ENCODE peak calls at places on chromosomes 6 and 20, in nine cellular contexts. Q is OCI-LY7, Z is suprapubic skin, J is neural progenitor cell, E is GM12878, I is colonic mucosa, Y is right cardiac atrium, G is neuronal stem cell, S is tibial nerve. M is an unnamed sample.

GRCh38 chr6:34627296-34627695 is 69.3 kb downstream of the ILRUN start:
- DNase-seq in Q (no peak), Z (no peak), J (no peak), E (no peak), I (no peak), Y (no peak), G (no peak), S (no peak), M (no peak)

GRCh38 chr6:27867051-27867940 is 44.9 kb downstream of the OR2B2 start:
- DNase-seq in Q (peak; percentile 91), Z (no peak), J (peak; percentile 84), E (peak; percentile 73), I (peak; percentile 90), Y (peak; percentile 85), G (peak; percentile 60), S (peak; percentile 36), M (peak; percentile 53)

GRCh38 chr20:46011631-46012482 is 3.1 kb downstream of the MMP9 start:
- DNase-seq in Q (peak; percentile 65), Z (no peak), J (peak; percentile 42), E (no peak), I (peak; percentile 64), Y (peak; percentile 75), G (no peak), S (no peak), M (peak; percentile 47)

GRCh38 chr6:107658920-107659879 is 164.9 kb downstream of the SCML4 start:
- DNase-seq in Q (peak; percentile 67), Z (no peak), J (no peak), E (peak; percentile 47), I (no peak), Y (no peak), G (no peak), S (no peak), M (no peak)

GRCh38 chr6:36432151-36432633 is 10.5 kb downstream of the PXT1 start:
- DNase-seq in Q (no peak), Z (no peak), J (no peak), E (no peak), I (no peak), Y (no peak), G (no peak), S (no peak), M (no peak)

GRCh38 chr6:90156861-90157260 is 139.8 kb downstream of the BACH2 start:
- DNase-seq in Q (no peak), Z (no peak), J (no peak), E (no peak), I (no peak), Y (no peak), G (no peak), S (no peak), M (no peak)

GRCh38 chr6:41723936-41724637 is 11.3 kb downstream of the TFEB start:
- DNase-seq in Q (peak; percentile 59), Z (no peak), J (no peak), E (no peak), I (no peak), Y (no peak), G (no peak), S (no peak), M (no peak)

GRCh38 chr6:17022604-17023003 is 79.2 kb upstream of the STMND1 start:
- DNase-seq in Q (no peak), Z (no peak), J (no peak), E (peak; percentile 30), I (no peak), Y (no peak), G (no peak), S (no peak), M (no peak)

GRCh38 chr20:23125159-23125558 is 39.0 kb upstream of the CD93 start:
- DNase-seq in Q (no peak), Z (peak; percentile 60), J (no peak), E (no peak), I (no peak), Y (no peak), G (no peak), S (no peak), M (no peak)

GRCh38 chr20:37223053-37223452 is 38.6 kb downstream of the GHRH start:
- DNase-seq in Q (peak; percentile 8), Z (no peak), J (no peak), E (no peak), I (no peak), Y (no peak), G (no peak), S (peak; percentile 33), M (no peak)

DNA sequence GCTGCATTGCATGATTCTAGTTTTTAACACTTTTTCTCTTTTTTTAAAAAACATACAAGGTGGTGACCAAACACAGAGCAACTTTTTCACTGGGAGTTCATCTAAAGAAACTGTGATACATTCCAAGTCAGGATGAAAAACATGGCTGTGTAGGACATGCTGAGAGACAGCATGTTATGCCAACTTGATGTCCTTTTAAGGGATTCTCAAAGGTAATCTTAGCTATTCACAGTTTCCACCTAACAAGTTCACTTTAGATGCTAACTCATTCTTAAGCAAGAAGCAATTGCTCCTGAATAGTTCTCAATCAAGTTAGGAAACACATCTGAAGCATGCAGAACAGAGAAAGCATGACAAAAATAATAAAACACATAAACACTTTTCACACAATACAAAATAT is 3.3 kb downstream of the ASCC3 start:
- DNase-seq in Q (no peak), Z (no peak), J (no peak), E (no peak), I (no peak), Y (no peak), G (no peak), S (no peak), M (no peak)
- H3K4me1 ChIP-seq in Q (peaks cover 23% of the 10 kb centered on the region), Z (peaks cover 27% of the 10 kb centered on the region), J (peaks cover 46% of the 10 kb centered on the region), E (no peaks in the 10 kb centered on the region), I (peaks cover 3% of the 10 kb centered on the region), Y (no peaks in the 10 kb centered on the region), G (peaks cover 3% of the 10 kb centered on the region), S (no peaks in the 10 kb centered on the region), M (peaks cover 26% of the 10 kb centered on the region)

DNA sequence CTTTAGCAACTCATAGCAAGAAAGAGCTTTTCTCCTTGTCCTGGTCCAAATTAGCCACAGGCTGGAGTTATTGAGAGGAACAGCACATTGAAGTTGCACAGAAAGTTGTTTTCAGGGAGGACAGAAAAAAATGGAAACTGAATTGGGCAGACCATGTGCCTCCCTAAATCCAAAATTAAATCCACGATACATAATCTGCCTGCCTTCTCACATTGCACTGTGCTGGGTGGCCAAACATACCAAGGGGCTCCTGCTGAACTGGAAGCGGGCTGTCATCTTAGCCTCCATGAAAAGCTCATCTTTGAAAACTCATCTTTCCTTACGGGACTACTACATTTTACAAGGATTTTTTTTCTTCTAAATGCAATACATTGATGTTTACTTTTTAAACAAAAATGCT is 59.9 kb downstream of the TNFAIP3 start:
- DNase-seq in Q (no peak), Z (no peak), J (no peak), E (no peak), I (no peak), Y (no peak), G (no peak), S (no peak), M (no peak)
- H3K4me1 ChIP-seq in Q (peaks cover 27% of the 10 kb centered on the region), Z (peaks cover 27% of the 10 kb centered on the region), J (peaks cover 27% of the 10 kb centered on the region), E (peaks cover 62% of the 10 kb centered on the region), I (peaks cover 3% of the 10 kb centered on the region), Y (peaks cover 3% of the 10 kb centered on the region), G (no peaks in the 10 kb centered on the region), S (no peaks in the 10 kb centered on the region), M (no peaks in the 10 kb centered on the region)

DNA sequence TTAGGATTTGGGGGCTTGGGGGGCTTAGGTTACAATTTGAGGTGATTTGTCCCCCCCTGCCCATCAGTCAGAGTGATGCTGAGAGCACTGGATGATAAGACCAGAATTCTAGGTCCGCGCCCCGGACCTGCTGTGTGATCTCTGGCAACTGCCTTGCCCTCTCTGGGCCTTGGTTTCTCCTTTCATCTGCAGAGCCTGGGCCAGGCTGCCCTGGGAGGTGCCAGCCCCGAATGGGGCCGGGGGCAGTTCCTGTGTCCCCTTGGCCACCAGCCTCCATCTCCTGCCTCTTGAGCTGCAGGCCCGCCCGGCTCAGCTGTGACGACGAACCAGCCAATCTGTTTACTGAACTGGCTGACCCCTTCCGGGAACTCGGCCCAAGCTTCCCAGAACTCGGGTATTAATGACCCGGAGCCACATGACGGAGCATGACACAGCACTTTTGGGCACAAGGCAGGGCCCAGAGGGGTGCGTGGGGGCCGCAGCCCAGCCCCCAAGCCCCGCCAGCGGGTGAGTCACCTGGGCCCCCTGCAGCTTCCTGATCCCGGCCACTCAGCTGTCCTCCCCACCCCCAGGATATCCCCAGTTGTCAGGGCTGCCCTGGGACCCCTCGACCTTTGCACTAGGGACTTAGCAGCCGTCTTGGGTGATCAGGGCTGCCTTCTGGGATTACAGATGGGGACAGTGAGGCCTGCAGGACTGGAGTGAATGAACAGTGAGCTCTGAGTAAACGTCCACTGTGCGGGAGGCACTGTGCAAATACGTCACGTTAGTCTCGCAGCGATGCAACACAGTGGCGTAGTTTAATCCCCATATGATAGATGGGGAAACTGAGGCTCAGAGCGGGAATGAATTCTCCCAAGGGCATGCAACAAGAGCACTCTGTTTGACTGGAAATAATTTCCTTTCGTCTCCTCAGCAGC is 102.0 kb downstream of the CEBPB start:
- DNase-seq in Q (no peak), Z (peak; percentile 97), J (no peak), E (no peak), I (peak; percentile 87), Y (peak; percentile 98), G (no peak), S (peak; percentile 96), M (peak; percentile 92)
- H3K4me1 ChIP-seq in Q (peaks cover 9% of the 10 kb centered on the region), Z (peaks cover 34% of the 10 kb centered on the region), J (no peaks in the 10 kb centered on the region), E (peaks cover 3% of the 10 kb centered on the region), I (peaks cover 5% of the 10 kb centered on the region), Y (peaks cover 5% of the 10 kb centered on the region), G (peaks cover 5% of the 10 kb centered on the region), S (no peaks in the 10 kb centered on the region), M (peaks cover 24% of the 10 kb centered on the region)

GRCh38 chr20:62354811-62355341 is 12.2 kb downstream of the LAMA5 start:
- DNase-seq in Q (no peak), Z (no peak), J (no peak), E (no peak), I (no peak), Y (no peak), G (no peak), S (no peak), M (no peak)

GRCh38 chr20:62356948-62357667 is 10.0 kb downstream of the LAMA5 start:
- DNase-seq in Q (no peak), Z (no peak), J (no peak), E (no peak), I (no peak), Y (peak; percentile 88), G (no peak), S (no peak), M (peak; percentile 87)

GRCh38 chr20:62354031-62354808 is 12.9 kb downstream of the LAMA5 start:
- DNase-seq in Q (no peak), Z (no peak), J (no peak), E (no peak), I (no peak), Y (peak; percentile 39), G (no peak), S (no peak), M (peak; percentile 20)

GRCh38 chr20:62356143-62356947 is 10.8 kb downstream of the LAMA5 start:
- DNase-seq in Q (no peak), Z (no peak), J (no peak), E (no peak), I (no peak), Y (peak; percentile 76), G (no peak), S (no peak), M (peak; percentile 68)

DNA sequence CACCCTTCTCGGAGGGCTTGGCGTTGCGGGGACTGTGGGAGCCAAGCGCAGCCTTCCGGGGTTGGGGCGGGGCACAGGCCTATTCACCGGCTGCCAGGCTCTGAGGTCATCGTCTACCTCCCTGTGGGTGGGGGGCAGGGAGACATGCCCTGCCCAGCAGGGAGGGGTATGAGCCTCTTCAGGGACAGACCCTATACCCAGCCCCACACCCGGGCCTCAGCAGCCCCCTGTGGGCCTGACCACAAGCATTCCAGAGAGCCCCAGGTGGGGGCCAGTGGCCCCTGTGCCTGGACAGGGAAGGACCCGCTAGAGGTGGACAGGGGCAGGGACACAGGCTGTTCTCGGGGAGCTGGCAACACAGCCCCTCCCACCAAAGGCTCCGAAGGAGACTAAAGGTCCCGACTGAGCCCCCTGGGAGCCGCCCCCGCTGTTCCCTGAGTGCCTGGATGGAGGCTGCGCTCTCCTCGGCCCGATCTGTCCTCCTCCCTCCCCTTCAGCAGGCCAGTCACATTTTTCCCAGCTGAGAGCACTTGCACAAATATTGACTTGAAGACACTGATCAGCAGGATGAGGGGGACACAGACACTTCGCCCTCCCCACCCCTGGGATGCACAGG is 11.5 kb downstream of the LAMA5 start:
- DNase-seq in Q (no peak), Z (no peak), J (peak; percentile 43), E (no peak), I (no peak), Y (peak; percentile 81), G (no peak), S (no peak), M (peak; percentile 76)
- H3K4me1 ChIP-seq in Q (peaks cover 46% of the 10 kb centered on the region), Z (peaks cover 97% of the 10 kb centered on the region), J (peaks cover 35% of the 10 kb centered on the region), E (no peaks in the 10 kb centered on the region), I (no peaks in the 10 kb centered on the region), Y (peaks cover 18% of the 10 kb centered on the region), G (peaks cover 24% of the 10 kb centered on the region), S (no peaks in the 10 kb centered on the region), M (peaks cover 67% of the 10 kb centered on the region)